ENCODE peak calls at places on chromosome 5, in four cellular contexts. One of them, this sample, is unnamed.

GRCh38 chr5:10111575-10111974 is 138.1 kb downstream of the ATPSCKMT start:
- DNase-seq in GM12878: no peak
- DNase-seq in HepG2: peak
- DNase-seq in H1: peak
- DNase-seq in this sample: peak

GRCh38 chr5:32158679-32158975 is 15.5 kb downstream of the GOLPH3 start:
- DNase-seq in GM12878: no peak
- DNase-seq in H1: no peak
- DNase-seq in HepG2: no peak
- DNase-seq in this sample: no peak

GRCh38 chr5:112902561-112902960 is 19.5 kb downstream of the REEP5 start:
- DNase-seq in GM12878: no peak
- DNase-seq in H1: no peak
- DNase-seq in HepG2: no peak
- DNase-seq in this sample: no peak

GRCh38 chr5:140549237-140550144 is 2.0 kb downstream of the EIF4EBP3 start:
- DNase-seq in GM12878: no peak
- DNase-seq in H1: peak
- DNase-seq in HepG2: no peak
- DNase-seq in this sample: no peak

GRCh38 chr5:141529002-141529401 is 40.1 kb downstream of the PCDHGC5 start:
- DNase-seq in HepG2: no peak
- DNase-seq in GM12878: no peak
- DNase-seq in H1: no peak
- DNase-seq in this sample: no peak

GRCh38 chr5:141477169-141477568 is 1.4 kb downstream of the PCDHGC3 start:
- DNase-seq in H1: no peak
- DNase-seq in HepG2: no peak
- DNase-seq in GM12878: no peak
- DNase-seq in this sample: no peak

GRCh38 chr5:180910735-180911134 is 11.8 kb downstream of the BTNL8 start:
- DNase-seq in HepG2: no peak
- DNase-seq in GM12878: no peak
- DNase-seq in H1: no peak
- DNase-seq in this sample: no peak

GRCh38 chr5:17121776-17122175 is 95.7 kb upstream of the BASP1 start:
- DNase-seq in H1: no peak
- DNase-seq in GM12878: no peak
- DNase-seq in HepG2: no peak
- DNase-seq in this sample: no peak

GRCh38 chr5:158054388-158055092 is 195.6 kb upstream of the CLINT1 start:
- DNase-seq in HepG2: no peak
- DNase-seq in H1: no peak
- DNase-seq in GM12878: no peak
- DNase-seq in this sample: no peak

GRCh38 chr5:93017854-93018253 is 563.2 kb downstream of the NR2F1-AS1 start:
- DNase-seq in HepG2: no peak
- DNase-seq in H1: no peak
- DNase-seq in GM12878: no peak
- DNase-seq in this sample: no peak

GRCh38 chr5:147098233-147098790 is 136.5 kb upstream of the STK32A start:
- DNase-seq in HepG2: peak
- DNase-seq in GM12878: no peak
- DNase-seq in H1: peak
- DNase-seq in this sample: peak

GRCh38 chr5:25688156-25688555 is 1043.4 kb upstream of the CDH10 start:
- DNase-seq in H1: no peak
- DNase-seq in GM12878: peak
- DNase-seq in HepG2: no peak
- DNase-seq in this sample: no peak

GRCh38 chr5:91849069-91849468 is 466.0 kb upstream of the ARRDC3 start:
- DNase-seq in GM12878: no peak
- DNase-seq in H1: no peak
- DNase-seq in HepG2: no peak
- DNase-seq in this sample: no peak

GRCh38 chr5:351084-351910 is 29.8 kb downstream of the AHRR start:
- DNase-seq in GM12878: no peak
- DNase-seq in HepG2: no peak
- DNase-seq in H1: no peak
- DNase-seq in this sample: no peak

DNA sequence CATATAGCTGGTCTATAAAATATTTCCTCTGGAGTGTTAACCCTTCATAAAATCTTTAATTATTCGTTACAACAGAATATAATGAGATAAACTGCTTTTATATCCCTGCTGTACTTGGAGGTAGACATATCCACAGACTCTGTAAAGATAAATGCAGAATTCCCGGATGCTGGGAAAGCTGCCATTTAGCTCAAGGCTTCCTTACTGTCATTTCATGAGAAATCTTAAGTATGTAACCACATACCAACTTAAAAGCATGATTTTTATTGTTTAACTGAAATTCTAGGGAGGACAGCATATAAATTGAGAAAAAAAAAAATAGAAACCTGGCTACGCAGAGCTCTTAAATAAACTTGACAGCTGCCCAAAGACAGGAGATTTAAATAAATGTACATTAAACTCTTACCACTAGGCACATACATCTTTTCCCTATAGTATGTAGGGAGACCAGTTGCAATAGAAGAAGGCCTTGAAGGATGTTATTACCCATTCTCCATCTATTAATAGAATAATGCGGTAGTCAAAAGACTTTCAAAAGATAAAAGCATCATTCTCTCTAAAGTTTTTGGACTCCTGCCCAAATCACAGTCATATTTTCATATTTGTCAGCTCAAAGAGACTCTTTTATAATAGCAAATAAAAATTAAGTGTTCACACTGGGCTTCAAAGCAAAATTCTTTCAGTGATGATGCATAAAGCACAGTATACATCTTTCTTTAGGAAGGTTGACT is 373.9 kb downstream of the NDUFS4 start:
- DNase-seq in HepG2: no peak
- DNase-seq in GM12878: no peak
- DNase-seq in H1: no peak
- DNase-seq in this sample: no peak
- TF ChIP-seq SUZ12 in HepG2: no peak
- TF ChIP-seq SUZ12 in GM12878: no peak
- TF ChIP-seq SUZ12 in H1: no peak
- TF ChIP-seq SUZ12 in this sample: no peak

DNA sequence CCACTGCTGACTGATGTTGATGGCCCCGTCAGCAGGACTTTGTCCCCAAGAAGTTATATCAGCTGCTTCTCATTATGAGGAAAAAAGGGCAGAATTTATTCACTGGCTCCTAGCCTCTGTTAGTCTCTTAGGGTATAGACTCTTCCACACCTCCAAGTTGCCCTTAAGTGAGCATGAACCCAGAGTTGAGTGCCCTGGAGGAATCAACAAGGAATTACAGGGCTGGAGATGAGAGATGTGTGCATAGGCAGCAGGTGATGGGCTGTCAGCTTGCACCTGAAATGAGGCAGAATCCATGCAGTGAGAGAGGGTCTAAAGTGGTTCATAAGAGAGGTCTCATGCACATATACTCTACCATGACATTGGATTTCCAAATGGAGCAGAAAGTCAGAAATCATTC is 120.5 kb upstream of the NIPBL start:
- DNase-seq in HepG2: no peak
- DNase-seq in H1: no peak
- DNase-seq in GM12878: no peak
- DNase-seq in this sample: no peak
- H3K9ac ChIP-seq in HepG2: no peak
- H3K9ac ChIP-seq in H1: no peak
- H3K9ac ChIP-seq in GM12878: no peak
- H3K9ac ChIP-seq in this sample: no peak

GRCh38 chr5:136251502-136251901 is 58.5 kb upstream of the SMIM32 start:
- DNase-seq in HepG2: no peak
- DNase-seq in GM12878: no peak
- DNase-seq in H1: no peak
- DNase-seq in this sample: no peak

GRCh38 chr5:136246632-136247031 is 53.7 kb upstream of the SMIM32 start:
- DNase-seq in H1: no peak
- DNase-seq in GM12878: no peak
- DNase-seq in HepG2: no peak
- DNase-seq in this sample: no peak

GRCh38 chr5:136246122-136246521 is 53.2 kb upstream of the SMIM32 start:
- DNase-seq in HepG2: no peak
- DNase-seq in H1: no peak
- DNase-seq in GM12878: no peak
- DNase-seq in this sample: no peak

GRCh38 chr5:136249678-136250266 is 56.8 kb upstream of the SMIM32 start:
- DNase-seq in GM12878: no peak
- DNase-seq in HepG2: peak
- DNase-seq in H1: peak
- DNase-seq in this sample: peak
- TF ChIP-seq SUZ12 in GM12878: no peak
- TF ChIP-seq SUZ12 in HepG2: no peak
- TF ChIP-seq SUZ12 in H1: no peak
- TF ChIP-seq SUZ12 in this sample: no peak

GRCh38 chr5:110769282-110769681 is 30.5 kb downstream of the SLC25A46 start:
- DNase-seq in HepG2: no peak
- DNase-seq in GM12878: no peak
- DNase-seq in H1: no peak
- DNase-seq in this sample: no peak
- H3K9ac ChIP-seq in HepG2: no peak
- H3K9ac ChIP-seq in GM12878: no peak
- H3K9ac ChIP-seq in H1: no peak
- H3K9ac ChIP-seq in this sample: no peak

GRCh38 chr5:42949348-42950090 is 90.6 kb downstream of the ANXA2R start:
- DNase-seq in H1: no peak
- DNase-seq in HepG2: peak
- DNase-seq in GM12878: peak
- DNase-seq in this sample: no peak
- TF ChIP-seq SUZ12 in H1: no peak
- TF ChIP-seq SUZ12 in HepG2: no peak
- TF ChIP-seq SUZ12 in GM12878: no peak
- TF ChIP-seq SUZ12 in this sample: no peak

DNA sequence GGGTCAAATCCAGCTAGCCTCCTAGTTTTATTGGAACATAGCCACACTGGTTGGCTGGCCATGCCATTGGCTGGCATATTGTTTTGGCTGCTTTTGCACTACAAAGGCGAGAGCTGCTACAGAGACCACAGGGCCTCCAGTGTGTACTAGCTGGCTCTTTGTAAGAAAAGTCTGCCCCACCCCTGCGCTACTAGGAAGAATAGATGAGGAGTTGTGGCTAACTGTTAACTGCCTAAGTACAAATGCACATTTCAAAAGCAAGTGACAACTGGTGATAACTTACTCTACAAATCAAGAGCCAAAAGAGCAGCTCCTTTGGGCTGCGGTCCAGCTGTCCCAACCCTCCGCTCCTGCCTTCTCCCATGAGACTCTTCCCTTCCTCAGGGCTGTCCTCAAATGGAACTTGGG is 63.9 kb downstream of the SERINC5 start:
- DNase-seq in H1: no peak
- DNase-seq in GM12878: no peak
- DNase-seq in HepG2: no peak
- DNase-seq in this sample: peak
- H3K9ac ChIP-seq in H1: peak
- H3K9ac ChIP-seq in GM12878: no peak
- H3K9ac ChIP-seq in HepG2: no peak
- H3K9ac ChIP-seq in this sample: peak

This sample was measured in NT2/D1.